ENCODE peak calls at places on chromosomes 1 and 21, in four cellular contexts. U is HuH-7, B is NCI-H226, Q is heart right ventricle. S is an unnamed sample.

GRCh38 chr1:224543453-224543852 is 72.7 kb upstream of the CNIH3 start:
- DNase-seq in Q (no peak), B (no peak), U (no peak), S (no peak)

GRCh38 chr1:53183277-53183990 is 13.2 kb upstream of the CPT2 start:
- DNase-seq in U (peak; percentile 75), Q (no peak), B (peak; percentile 93), S (peak; percentile 97)

GRCh38 chr1:175889044-175889443 is 145.6 kb upstream of the TNR start:
- DNase-seq in B (no peak), U (no peak), Q (no peak), S (no peak)

GRCh38 chr1:235533476-235534168 is 29.4 kb upstream of the B3GALNT2 start:
- DNase-seq in U (no peak), B (peak; percentile 51), Q (no peak), S (no peak)

GRCh38 chr1:150152772-150153461 is 3.2 kb downstream of the PLEKHO1 start:
- DNase-seq in B (no peak), U (no peak), Q (no peak), S (peak; percentile 19)

GRCh38 chr21:45985471-45986315 is 4.1 kb downstream of the COL6A1 start:
- DNase-seq in B (no peak), U (no peak), Q (no peak), S (no peak)

GRCh38 chr1:245484176-245484575 is 329.4 kb downstream of the KIF26B start:
- DNase-seq in B (no peak), U (no peak), Q (no peak), S (no peak)

GRCh38 chr1:27119270-27119618 is 35.7 kb downstream of the SLC9A1 start:
- DNase-seq in U (no peak), Q (peak; percentile 50), B (no peak), S (no peak)

GRCh38 chr1:25805863-25806225 is 5.9 kb downstream of the SELENON start:
- DNase-seq in B (no peak), U (no peak), Q (peak; percentile 77), S (no peak)

GRCh38 chr1:199742547-199742946 is 285.0 kb upstream of the NR5A2 start:
- DNase-seq in B (peak; percentile 93), U (no peak), Q (no peak), S (no peak)

GRCh38 chr21:30415993-30416392 is 9.7 kb downstream of the KRTAP13-3 start:
- DNase-seq in B (no peak), Q (no peak), U (no peak), S (no peak)

GRCh38 chr1:45827256-45827655 is 23.8 kb downstream of the MAST2 start:
- DNase-seq in B (no peak), Q (no peak), U (no peak), S (no peak)

GRCh38 chr1:234500269-234500668 is 21.3 kb upstream of the TARBP1 start:
- DNase-seq in Q (peak; percentile 41), B (no peak), U (no peak), S (no peak)

GRCh38 chr1:40848530-40849189 is 13.5 kb downstream of the CITED4 start:
- DNase-seq in Q (peak; percentile 59), U (peak; percentile 86), B (peak; percentile 56), S (peak; percentile 75)

GRCh38 chr1:248858096-248858890 is 592 bp downstream of the ZNF692 start:
- DNase-seq in Q (peak; percentile 48), U (peak; percentile 81), B (no peak), S (peak; percentile 63)

GRCh38 chr1:44084998-44085675 is 33.5 kb upstream of the KLF17 start:
- DNase-seq in Q (no peak), B (peak; percentile 89), U (no peak), S (no peak)

GRCh38 chr1:22751124-22751531 is 40.5 kb downstream of the EPHB2 start:
- DNase-seq in B (no peak), U (no peak), Q (no peak), S (no peak)

GRCh38 chr1:17507916-17508315 is 31.6 kb upstream of the ARHGEF10L start:
- DNase-seq in U (peak; percentile 68), B (peak; percentile 29), Q (no peak), S (no peak)

GRCh38 chr1:178632619-178633018 is 92.4 kb upstream of the RALGPS2 start:
- DNase-seq in U (no peak), B (no peak), Q (no peak), S (no peak)

GRCh38 chr1:58881471-58881994 is 97.7 kb upstream of the JUN start:
- DNase-seq in Q (no peak), U (peak; percentile 74), B (peak; percentile 62), S (peak; percentile 96)

S was measured in HepG2.